ENCODE peak calls at places on chromosomes 7 and 10, in five cellular contexts. A is upper lobe of left lung, Y is spleen, D is kidney, S is dorsolateral prefrontal cortex. E is an unnamed sample.

GRCh38 chr7:7681936-7682329 is 36.5 kb downstream of the RPA3 start:
- DNase-seq in A (no peak), S (no peak), D (no peak), Y (no peak), E (no peak)

GRCh38 chr7:86282014-86282682 is 361.6 kb upstream of the GRM3 start:
- DNase-seq in A (no peak), Y (peak; percentile 71), S (no peak), D (peak; percentile 63), E (no peak)

GRCh38 chr7:29442146-29442545 is 121.5 kb upstream of the PRR15 start:
- DNase-seq in A (no peak), Y (no peak), S (no peak), D (no peak), E (no peak)

GRCh38 chr10:13717936-13718772 is 131.4 kb downstream of the PRPF18 start:
- DNase-seq in A (peak; percentile 81), S (no peak), Y (peak; percentile 80), D (peak; percentile 92), E (no peak)

GRCh38 chr7:121401896-121402295 is 5.8 kb upstream of the FAM3C start:
- DNase-seq in D (no peak), A (no peak), S (no peak), Y (no peak), E (no peak)

GRCh38 chr10:12699258-12699700 is 302.2 kb downstream of the CCDC3 start:
- DNase-seq in D (no peak), S (no peak), Y (no peak), A (peak; percentile 47), E (no peak)

GRCh38 chr7:37643876-37644275 is 39.7 kb upstream of the GPR141 start:
- DNase-seq in Y (no peak), D (no peak), A (no peak), S (no peak), E (no peak)

GRCh38 chr10:71740069-71740468 is 20.5 kb upstream of the C10orf105 start:
- DNase-seq in S (no peak), Y (no peak), A (peak; percentile 67), D (peak; percentile 71), E (no peak)

GRCh38 chr10:48948631-48949030 is 9.0 kb upstream of the LRRC18 start:
- DNase-seq in A (no peak), D (no peak), S (no peak), Y (no peak), E (no peak)

GRCh38 chr10:122521011-122521410 is 39.5 kb upstream of the DMBT1 start:
- DNase-seq in D (no peak), A (no peak), S (no peak), Y (no peak), E (no peak)

GRCh38 chr7:141462958-141463357 is 88.3 kb upstream of the AGK start:
- DNase-seq in Y (no peak), D (no peak), S (no peak), A (no peak), E (no peak)

GRCh38 chr10:48805411-48805810 is 120.7 kb downstream of the WDFY4 start:
- DNase-seq in D (no peak), Y (no peak), A (no peak), S (no peak), E (no peak)

GRCh38 chr7:34869016-34869415 is 168.3 kb downstream of the DPY19L1 start:
- DNase-seq in Y (no peak), S (no peak), A (no peak), D (no peak), E (no peak)

GRCh38 chr7:128215739-128216138 is 25.3 kb upstream of the LEP start:
- DNase-seq in Y (no peak), D (no peak), A (no peak), S (no peak), E (no peak)

GRCh38 chr7:47227762-47228177 is 354.1 kb downstream of the TNS3 start:
- DNase-seq in A (no peak), D (peak; percentile 84), S (no peak), Y (no peak), E (no peak)

GRCh38 chr10:80474597-80474910 is 20.4 kb downstream of the TSPAN14 start:
- DNase-seq in S (no peak), A (no peak), D (no peak), Y (no peak), E (no peak)

GRCh38 chr10:46255696-46256355 is 31.0 kb upstream of the ANTXRL start:
- DNase-seq in S (no peak), A (peak; percentile 63), D (no peak), Y (peak; percentile 86), E (peak; percentile 55)

DNA sequence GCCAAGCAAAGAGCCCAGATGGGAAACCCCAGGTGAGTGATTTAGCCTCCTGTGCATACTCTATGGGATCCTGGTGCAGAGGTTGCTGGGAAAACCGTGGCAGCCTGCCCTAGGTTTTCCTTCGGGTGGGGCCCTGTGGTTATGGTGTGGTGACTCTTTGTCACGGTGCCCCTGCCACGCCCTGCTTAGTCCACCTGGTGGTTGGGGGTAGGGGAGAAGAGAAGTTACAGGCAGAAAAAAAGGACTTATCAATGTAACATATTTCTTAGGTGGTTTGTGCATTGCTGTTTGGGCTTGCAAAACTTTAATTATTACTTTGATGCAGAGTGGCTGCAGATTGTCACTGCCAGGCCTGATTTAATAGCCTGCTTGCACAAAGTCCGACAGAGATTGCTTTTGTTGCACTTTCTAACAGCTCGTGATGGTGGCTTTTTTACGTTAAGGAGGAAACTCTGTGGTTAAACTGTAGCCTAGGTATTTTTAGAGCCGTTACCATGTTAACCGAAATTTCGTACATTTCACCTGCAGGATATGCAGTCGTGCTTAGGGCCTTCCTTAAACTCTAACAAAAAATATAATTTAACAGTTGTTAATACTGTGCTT is 197.4 kb downstream of the RNLS start:
- DNase-seq in D (peak; percentile 93), S (no peak), A (peak; percentile 83), Y (peak; percentile 88), E (no peak)
- TF ChIP-seq CTCF in D (no peak), S (no peak), A (no peak), Y (no peak), E (no peak)

GRCh38 chr7:148330124-148330818 is 260.3 kb upstream of the C7orf33 start:
- DNase-seq in Y (no peak), A (no peak), D (no peak), S (no peak), E (no peak)
- TF ChIP-seq CTCF in Y (no peak), A (no peak), D (no peak), S (no peak), E (no peak)

DNA sequence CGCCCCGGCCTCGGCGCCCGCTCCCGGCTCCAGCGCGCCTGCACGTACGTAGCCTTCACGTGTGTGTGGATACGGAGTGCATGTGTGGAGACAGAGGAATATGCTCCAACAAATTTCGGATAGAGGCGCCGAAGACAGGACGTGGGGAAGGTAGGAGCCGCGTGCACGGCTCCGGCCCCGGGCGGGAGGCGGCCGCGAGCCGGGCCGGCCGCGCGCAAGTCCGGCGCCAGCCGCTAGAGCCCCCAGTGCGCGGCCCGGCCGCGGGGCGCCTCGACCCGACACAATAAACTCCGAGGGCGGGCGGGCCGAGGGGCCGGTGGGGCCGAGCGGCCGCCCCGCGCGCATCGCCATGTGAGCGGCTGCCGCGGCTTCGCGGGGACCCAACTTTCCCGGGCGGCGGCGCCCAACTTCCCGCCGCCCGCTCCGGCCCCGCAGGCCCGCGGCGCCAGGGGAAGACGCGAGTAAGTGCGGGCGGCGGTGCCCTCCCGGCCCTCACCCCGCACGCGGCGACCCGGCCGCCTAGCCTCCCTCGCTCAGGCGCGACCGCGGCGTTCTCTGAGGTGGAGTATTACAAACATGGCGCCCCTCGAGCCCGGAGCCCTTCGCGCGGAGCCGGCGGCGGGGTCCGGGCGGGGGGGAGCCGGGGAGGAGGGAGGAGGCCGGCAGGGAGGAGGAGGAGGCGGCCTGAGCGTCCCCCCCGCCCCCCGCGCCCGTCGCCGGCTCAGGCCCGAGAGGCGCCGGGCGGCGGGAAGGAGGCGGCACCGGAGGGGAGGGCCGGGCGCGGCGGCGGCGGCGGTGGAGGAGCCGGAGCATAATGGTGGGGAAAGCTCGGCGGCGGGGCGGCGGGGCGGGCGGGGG is at the start of gene ZMYND11:
- DNase-seq in A (peak; percentile 73), S (peak; percentile 52), D (peak; percentile 92), Y (peak; percentile 92), E (peak; percentile 50)
- TF ChIP-seq CTCF in A (peak; percentile 66), S (no peak), D (peak; percentile 3), Y (no peak), E (peak; percentile 25)

GRCh38 chr7:54837761-54838539 is 78.9 kb upstream of the SEC61G start:
- DNase-seq in A (no peak), Y (no peak), S (no peak), D (no peak), E (no peak)

GRCh38 chr7:54843961-54844360 is 85.0 kb upstream of the SEC61G start:
- DNase-seq in Y (no peak), S (no peak), A (no peak), D (no peak), E (no peak)

GRCh38 chr7:54839538-54840213 is 80.7 kb upstream of the SEC61G start:
- DNase-seq in Y (peak; percentile 80), A (peak; percentile 67), S (no peak), D (peak; percentile 83), E (peak; percentile 35)

GRCh38 chr7:54838540-54838925 is 79.5 kb upstream of the SEC61G start:
- DNase-seq in S (no peak), D (no peak), Y (no peak), A (no peak), E (no peak)

DNA sequence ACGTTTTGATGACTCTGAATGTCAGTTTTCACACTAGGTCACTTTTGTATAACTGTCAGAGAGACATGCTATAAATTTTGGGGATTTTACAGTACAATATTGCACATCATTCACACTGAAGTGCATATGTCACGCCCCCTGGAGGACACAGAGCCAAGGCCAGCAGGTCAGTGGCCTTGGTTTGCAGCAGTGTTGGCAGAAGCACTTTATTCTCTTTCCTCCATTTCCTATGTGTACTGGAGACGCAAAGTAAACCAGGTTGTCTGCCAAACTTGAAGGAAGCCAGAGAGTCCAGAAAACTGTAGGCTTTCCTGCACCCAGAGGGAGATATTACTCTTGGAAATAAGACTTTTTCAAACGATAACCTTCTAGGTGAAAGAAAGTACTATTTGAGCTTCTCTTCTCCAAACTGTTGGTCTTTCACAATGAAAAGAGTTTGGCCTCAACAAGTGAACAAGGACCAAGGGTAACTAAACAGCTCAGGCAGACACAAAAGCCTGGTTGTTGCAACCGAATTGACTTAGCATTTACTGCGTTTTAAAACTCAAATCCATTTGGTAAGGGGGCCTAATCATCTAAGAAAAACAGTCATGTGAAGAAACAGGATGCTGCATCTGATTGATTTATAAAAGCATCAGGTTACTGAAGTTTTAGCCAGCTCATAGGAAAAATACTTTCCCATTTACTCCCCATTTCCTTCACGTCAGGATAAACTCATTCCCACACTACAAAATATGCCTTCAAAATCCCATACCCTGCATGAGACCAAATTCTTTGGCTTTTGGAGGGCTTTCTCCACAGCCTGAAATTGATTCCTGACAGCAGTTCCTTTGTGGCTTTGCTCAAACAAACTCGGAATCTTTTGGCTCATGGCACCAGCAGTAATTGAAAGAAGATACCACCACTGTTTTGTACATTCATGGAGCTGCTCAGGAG is 83.0 kb upstream of the SEC61G start:
- DNase-seq in D (no peak), Y (no peak), S (no peak), A (peak; percentile 42), E (peak; percentile 23)
- TF ChIP-seq CTCF in D (no peak), Y (peak; percentile 9), S (no peak), A (no peak), E (peak; percentile 47)

GRCh38 chr10:11454958-11455566 is 156.4 kb downstream of the USP6NL start:
- DNase-seq in D (no peak), A (no peak), Y (no peak), S (no peak), E (no peak)
- TF ChIP-seq CTCF in D (no peak), A (no peak), Y (no peak), S (no peak), E (peak; percentile 42)

GRCh38 chr7:145700488-145700887 is 416.1 kb upstream of the CNTNAP2 start:
- DNase-seq in D (no peak), A (no peak), S (no peak), Y (no peak), E (no peak)
- TF ChIP-seq CTCF in D (no peak), A (no peak), S (no peak), Y (no peak), E (no peak)

GRCh38 chr7:27129729-27130539 is 623 bp downstream of the HOXA4 start:
- DNase-seq in A (no peak), D (peak; percentile 78), Y (no peak), S (no peak), E (no peak)
- TF ChIP-seq CTCF in A (peak; percentile 47), D (peak; percentile 33), Y (no peak), S (no peak), E (no peak)